ENCODE peak calls at places on chromosomes 13 and 19, in eight cellular contexts. Z, Q, R, N, H, K, C and Y are unnamed samples.

GRCh38 chr13:52686381-52686780 is 33.7 kb downstream of the SUGT1 start:
- DNase-seq in C (no peak), N (no peak), Z (no peak), Q (no peak), K (peak; percentile 4), R (no peak), H (no peak), Y (no peak)

GRCh38 chr13:46071590-46072249 is 19.2 kb upstream of the ZC3H13 start:
- DNase-seq in H (no peak), C (no peak), N (peak; percentile 15), Z (peak; percentile 33), K (no peak), R (no peak), Q (no peak), Y (no peak)

GRCh38 chr19:12913011-12913561 is 6.0 kb downstream of the SYCE2 start:
- DNase-seq in H (no peak), C (peak; percentile 84), N (peak; percentile 67), R (peak; percentile 94), Q (no peak), Z (no peak), K (no peak), Y (no peak)

GRCh38 chr13:44618326-44618725 is 42.2 kb upstream of the TSC22D1 start:
- DNase-seq in H (peak; percentile 93), Z (no peak), C (no peak), R (no peak), Q (no peak), N (no peak), K (no peak), Y (no peak)

GRCh38 chr19:12733369-12733896 is 1.1 kb downstream of the TRIR start:
- DNase-seq in Q (no peak), K (peak; percentile 51), R (peak; percentile 64), Z (peak; percentile 74), C (no peak), N (no peak), H (peak; percentile 74), Y (no peak)

GRCh38 chr19:49442793-49443365 is 1.6 kb upstream of the SLC17A7 start:
- DNase-seq in H (peak; percentile 87), C (peak; percentile 88), K (peak; percentile 93), N (peak; percentile 100), Q (no peak), Z (peak; percentile 72), R (peak; percentile 90), Y (peak; percentile 79)

GRCh38 chr13:111950697-111951096 is 116.3 kb upstream of the SOX1 start:
- DNase-seq in K (no peak), N (no peak), Q (no peak), C (no peak), Z (no peak), H (no peak), R (no peak), Y (no peak)

GRCh38 chr13:72652681-72653080 is 74.7 kb downstream of the MZT1 start:
- DNase-seq in Z (no peak), R (no peak), K (peak; percentile 8), C (no peak), Q (no peak), N (no peak), H (peak; percentile 69), Y (no peak)

GRCh38 chr13:46075811-46076210 is 23.3 kb upstream of the ZC3H13 start:
- DNase-seq in R (no peak), K (no peak), H (no peak), C (no peak), Z (no peak), N (no peak), Q (no peak), Y (no peak)

GRCh38 chr19:32464279-32464678 is 58.7 kb downstream of the DPY19L3 start:
- DNase-seq in N (no peak), R (no peak), K (no peak), Q (no peak), H (peak; percentile 35), C (peak; percentile 54), Z (peak; percentile 13), Y (no peak)

GRCh38 chr13:35598790-35599369 is 122.4 kb upstream of the MAB21L1 start:
- DNase-seq in C (no peak), Q (no peak), N (no peak), K (no peak), Z (no peak), H (no peak), R (no peak), Y (no peak)

GRCh38 chr13:100608906-100609305 is 20.3 kb upstream of the GGACT start:
- DNase-seq in R (no peak), H (no peak), C (no peak), K (peak; percentile 12), Q (no peak), Z (no peak), N (no peak), Y (no peak)

GRCh38 chr19:6048808-6049405 is 61.4 kb downstream of the RFX2 start:
- DNase-seq in Q (peak; percentile 61), N (peak; percentile 78), K (peak; percentile 80), H (peak; percentile 62), C (peak; percentile 60), R (peak; percentile 91), Z (peak; percentile 77), Y (peak; percentile 11)

GRCh38 chr19:13841339-13842293 is 35.3 kb upstream of the NANOS3 start:
- DNase-seq in K (peak; percentile 70), N (no peak), Z (no peak), Q (no peak), C (no peak), H (peak; percentile 61), R (peak; percentile 36), Y (no peak)

GRCh38 chr13:23617551-23618014 is 47.4 kb downstream of the TNFRSF19 start:
- DNase-seq in Z (no peak), Q (no peak), K (peak; percentile 57), H (peak; percentile 68), C (no peak), N (no peak), R (no peak), Y (no peak)

GRCh38 chr13:91520952-91521351 is 122.5 kb downstream of the GPC5 start:
- DNase-seq in N (no peak), R (no peak), K (no peak), H (no peak), C (peak; percentile 63), Q (no peak), Z (no peak), Y (no peak)

GRCh38 chr13:39102981-39103490 is 64.8 kb downstream of the NHLRC3 start:
- DNase-seq in H (no peak), C (no peak), Q (no peak), R (no peak), K (no peak), N (no peak), Z (no peak), Y (no peak)

GRCh38 chr13:97298816-97299215 is 76.7 kb downstream of the MBNL2 start:
- DNase-seq in Z (no peak), R (no peak), K (no peak), C (peak; percentile 61), Q (no peak), N (no peak), H (no peak), Y (no peak)

GRCh38 chr13:63086286-63086685 is 1670.6 kb upstream of the PCDH20 start:
- DNase-seq in Z (no peak), Q (no peak), N (no peak), K (no peak), C (no peak), H (no peak), R (no peak), Y (no peak)